ENCODE peak calls at places on chromosomes 1 and 21, in five cellular contexts. H is GM20000; Z is AML-193; L is stimulated activated CD4-positive, alpha-beta T cell treated with anti-CD3 and anti-CD28 coated beads, TNF-alpha, amount 100 ng/mL, for 4 hours; V is NCI-H524. M is an unnamed sample.

GRCh38 chr21:36554411-36555157 is 74.7 kb upstream of the CLDN14 start:
- DNase-seq in L (no peak), Z (no peak), H (no peak), V (no peak), M (no peak)

GRCh38 chr1:15178571-15179484 is 25.3 kb downstream of the TMEM51 start:
- DNase-seq in L (no peak), Z (no peak), H (no peak), V (peak), M (no peak)

GRCh38 chr1:109980324-109981127 is 4.0 kb upstream of the AHCYL1 start:
- DNase-seq in L (no peak), Z (no peak), V (no peak), H (no peak), M (no peak)

GRCh38 chr1:58162952-58163550 is 383.5 kb downstream of the OMA1 start:
- DNase-seq in Z (peak), H (no peak), L (no peak), V (peak), M (peak)

GRCh38 chr1:79711001-79711431 is 704.5 kb upstream of the ADGRL4 start:
- DNase-seq in V (no peak), L (no peak), H (peak), Z (no peak), M (no peak)

GRCh38 chr1:29208462-29208861 is 22.3 kb downstream of the MECR start:
- DNase-seq in Z (no peak), H (no peak), V (no peak), L (no peak), M (no peak)

GRCh38 chr1:8197493-8198282 is 120.2 kb upstream of the SLC45A1 start:
- DNase-seq in L (no peak), H (no peak), V (no peak), Z (no peak), M (peak)

GRCh38 chr1:226820935-226821718 is 49.3 kb upstream of the PSEN2 start:
- DNase-seq in H (no peak), Z (no peak), V (peak), L (no peak), M (no peak)

GRCh38 chr1:89871768-89872473 is 51.1 kb downstream of the LRRC8D start:
- DNase-seq in Z (no peak), V (no peak), L (no peak), H (no peak), M (no peak)

GRCh38 chr1:156165083-156165482 is 11.7 kb downstream of the SEMA4A start:
- DNase-seq in L (no peak), V (no peak), H (no peak), Z (no peak), M (no peak)

GRCh38 chr1:100510441-100510840 is 27.5 kb upstream of the GPR88 start:
- DNase-seq in H (no peak), V (peak), L (no peak), Z (no peak), M (no peak)

GRCh38 chr21:23740463-23740862 is 1866.8 kb downstream of the MRPL39 start:
- DNase-seq in L (no peak), V (peak), Z (no peak), H (no peak), M (no peak)

GRCh38 chr1:157532569-157532968 is 19.7 kb downstream of the FCRL5 start:
- DNase-seq in V (no peak), Z (no peak), L (no peak), H (no peak), M (no peak)

GRCh38 chr21:26801524-26801923 is 43.7 kb downstream of the ADAMTS1 start:
- DNase-seq in Z (no peak), V (peak), H (no peak), L (no peak), M (no peak)

GRCh38 chr1:23394664-23395063 is 25.0 kb upstream of the ZNF436 start:
- DNase-seq in H (no peak), V (no peak), L (no peak), Z (no peak), M (peak)

GRCh38 chr1:182113879-182114626 is 52.5 kb upstream of the ZNF648 start:
- DNase-seq in V (no peak), Z (no peak), L (no peak), H (no peak), M (peak)